ENCODE peak calls at places on chromosomes 12 and 14, in six cellular contexts. T is neural progenitor cell, P is astrocyte of the spinal cord, N is fibroblast of villous mesenchyme, C is PC-3, K is fibroblast of lung. Y is an unnamed sample.

GRCh38 chr14:22179190-22179589 is 409.8 kb downstream of the DAD1 start:
- DNase-seq in C (peak; percentile 51), K (no peak), T (no peak), P (no peak), N (no peak), Y (no peak)

GRCh38 chr14:59354666-59355065 is 110.5 kb downstream of the GPR135 start:
- DNase-seq in C (peak; percentile 83), K (peak; percentile 75), T (no peak), N (peak; percentile 78), P (no peak), Y (peak; percentile 52)

GRCh38 chr12:19885092-19885813 is 446.0 kb downstream of the AEBP2 start:
- DNase-seq in C (no peak), N (peak; percentile 30), K (peak; percentile 54), P (peak; percentile 70), T (no peak), Y (peak; percentile 81)

GRCh38 chr14:97306785-97307246 is 509.6 kb downstream of the VRK1 start:
- DNase-seq in K (no peak), N (no peak), C (peak; percentile 60), P (peak; percentile 61), T (no peak), Y (no peak)

GRCh38 chr14:55430024-55430690 is 10.3 kb downstream of the TBPL2 start:
- DNase-seq in C (peak; percentile 97), K (peak; percentile 88), N (peak; percentile 85), T (peak; percentile 67), P (peak; percentile 79), Y (peak; percentile 83)

GRCh38 chr14:45698462-45699134 is 445.6 kb upstream of the MIS18BP1 start:
- DNase-seq in P (no peak), T (no peak), N (no peak), C (no peak), K (no peak), Y (no peak)

GRCh38 chr14:48035836-48036235 is 360.4 kb upstream of the MDGA2 start:
- DNase-seq in P (no peak), C (no peak), T (peak; percentile 28), N (no peak), K (no peak), Y (no peak)

GRCh38 chr12:6626654-6627283 is 9.0 kb downstream of the LPAR5 start:
- DNase-seq in K (no peak), C (no peak), N (no peak), P (no peak), T (no peak), Y (peak; percentile 31)

GRCh38 chr12:27505124-27505523 is 18.9 kb upstream of the PPFIBP1 start:
- DNase-seq in K (peak; percentile 67), N (no peak), P (peak; percentile 78), C (no peak), T (no peak), Y (peak; percentile 80)

GRCh38 chr12:54390176-54390667 is 5.7 kb upstream of the ZNF385A start:
- DNase-seq in T (peak; percentile 34), K (no peak), C (no peak), N (no peak), P (no peak), Y (no peak)

GRCh38 chr12:131074221-131075083 is 120.7 kb downstream of the ADGRD1 start:
- DNase-seq in N (no peak), P (no peak), K (no peak), C (no peak), T (no peak), Y (no peak)

GRCh38 chr14:70907996-70908917 is 998 bp downstream of the PCNX1 start:
- DNase-seq in N (peak; percentile 64), T (peak; percentile 72), C (peak; percentile 59), K (peak; percentile 64), P (peak; percentile 62), Y (peak; percentile 71)

GRCh38 chr12:8914716-8915526 is 612 bp downstream of the PHC1 start:
- DNase-seq in N (peak; percentile 41), P (peak; percentile 58), T (peak; percentile 80), K (peak; percentile 26), C (peak; percentile 37), Y (peak; percentile 54)

GRCh38 chr12:8917031-8917430 is 2.7 kb downstream of the PHC1 start:
- DNase-seq in C (no peak), P (no peak), K (no peak), T (no peak), N (no peak), Y (no peak)

GRCh38 chr12:8913702-8914032 is 642 bp upstream of the PHC1 start:
- DNase-seq in C (no peak), P (no peak), K (no peak), T (no peak), N (no peak), Y (peak; percentile 2)

GRCh38 chr12:8916154-8916553 is 1.8 kb downstream of the PHC1 start:
- DNase-seq in T (no peak), K (no peak), P (no peak), N (no peak), C (no peak), Y (no peak)

DNA sequence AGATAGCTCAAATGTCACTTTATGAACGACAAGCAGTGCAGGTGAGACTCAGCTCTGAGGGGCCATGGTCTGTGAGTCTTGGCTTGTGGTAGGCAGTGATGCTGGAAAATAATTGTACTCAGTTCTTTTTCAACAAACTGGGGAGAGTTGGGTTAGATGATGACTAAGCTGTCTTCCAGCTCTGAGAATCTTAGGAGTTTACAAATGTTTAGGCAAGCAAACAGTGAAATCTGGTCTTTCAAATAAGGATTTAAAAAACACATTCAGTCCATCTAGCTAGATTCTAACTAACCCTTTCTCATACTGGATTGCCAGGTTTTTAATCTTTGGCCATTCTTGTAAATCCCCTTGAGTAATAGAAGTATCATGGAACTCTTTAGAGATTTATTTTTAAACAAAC is 3.4 kb downstream of the PHC1 start:
- DNase-seq in N (peak; percentile 3), K (no peak), C (no peak), T (no peak), P (no peak), Y (no peak)
- H3K4me3 ChIP-seq in N (no peak overlapping the region), K (no peak overlapping the region), C (no peak overlapping the region), T (no peak overlapping the region), P (no peak overlapping the region), Y (no peak overlapping the region)

GRCh38 chr12:55822228-55822627 is 4.4 kb downstream of the ORMDL2 start:
- DNase-seq in N (no peak), K (no peak), T (peak; percentile 28), C (peak; percentile 21), P (no peak), Y (no peak)
- TF ChIP-seq CTCF in N (peak; percentile 36), K (peak; percentile 21), T (peak; percentile 52), C (peak; percentile 50), P (peak; percentile 49), Y (peak; percentile 11)

GRCh38 chr14:90858511-90858910 is 42.3 kb upstream of the TTC7B start:
- DNase-seq in T (no peak), P (no peak), K (no peak), C (no peak), N (no peak), Y (no peak)

GRCh38 chr14:90853116-90853515 is 36.9 kb upstream of the TTC7B start:
- DNase-seq in K (no peak), P (no peak), T (no peak), C (no peak), N (peak; percentile 74), Y (peak; percentile 44)

DNA sequence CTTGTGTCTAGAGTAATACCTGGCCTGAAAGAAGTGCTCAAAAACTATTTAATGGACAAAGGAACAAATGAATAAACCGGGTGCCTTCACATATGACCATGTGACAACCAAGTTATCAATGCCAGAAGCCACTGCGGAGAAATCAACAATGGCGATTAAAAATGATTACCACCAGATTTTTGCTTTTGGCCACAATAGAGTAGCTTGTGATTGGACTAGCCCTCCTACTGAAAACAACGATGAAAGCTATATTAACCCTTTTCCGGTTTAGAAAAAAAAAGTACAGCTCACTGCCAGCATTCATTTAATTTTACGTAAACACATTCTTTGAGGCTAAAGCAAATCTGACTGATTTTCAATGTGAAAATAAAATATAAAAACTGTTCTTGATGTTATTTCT is 41.6 kb upstream of the TTC7B start:
- DNase-seq in N (no peak), C (no peak), P (no peak), T (no peak), K (peak; percentile 29), Y (no peak)
- H3K4me3 ChIP-seq in N (no peak overlapping the region), C (no peak overlapping the region), P (no peak overlapping the region), T (no peak overlapping the region), K (peak overlapping the region; percentile 51), Y (no peak overlapping the region)

GRCh38 chr14:102292446-102292845 is 12.5 kb downstream of the MOK start:
- DNase-seq in K (no peak), P (no peak), T (no peak), C (no peak), N (no peak), Y (no peak)

GRCh38 chr14:102297436-102298170 is 7.4 kb downstream of the MOK start:
- DNase-seq in K (no peak), P (no peak), C (no peak), N (no peak), T (no peak), Y (no peak)

GRCh38 chr14:102293784-102294183 is 11.2 kb downstream of the MOK start:
- DNase-seq in K (peak; percentile 23), T (no peak), N (no peak), C (peak; percentile 99), P (peak; percentile 68), Y (peak; percentile 75)

GRCh38 chr14:102295301-102295700 is 9.7 kb downstream of the MOK start:
- DNase-seq in N (no peak), C (peak; percentile 53), P (peak; percentile 47), K (peak; percentile 12), T (no peak), Y (peak; percentile 51)
- TF ChIP-seq CTCF in N (peak; percentile 42), C (peak; percentile 63), P (peak; percentile 62), K (peak; percentile 34), T (peak; percentile 10), Y (peak; percentile 62)

GRCh38 chr14:103880334-103880985 is 33.1 kb upstream of the PPP1R13B start:
- DNase-seq in N (peak; percentile 59), P (peak; percentile 63), K (peak; percentile 85), C (peak; percentile 60), T (peak; percentile 24), Y (peak; percentile 88)
- H3K4me3 ChIP-seq in N (no peak overlapping the region), P (no peak overlapping the region), K (no peak overlapping the region), C (peak overlapping the region; percentile 60), T (no peak overlapping the region), Y (peak overlapping the region; percentile 16)

GRCh38 chr12:120437735-120438494 is at the start of gene COX6A1:
- DNase-seq in C (peak; percentile 100), T (peak; percentile 99), N (peak; percentile 95), P (peak; percentile 97), K (peak; percentile 96), Y (peak; percentile 98)
- TF ChIP-seq CTCF in C (no peak), T (no peak), N (no peak), P (no peak), K (no peak), Y (no peak)

Y was measured in cardiac fibroblast.